ENCODE peak calls at places on chromosome 4, in six cellular contexts. H is GM12878, S is fibroblast of pulmonary artery, N is NCI-H1092, V is WTC11, Q is cardiac fibroblast. X is an unnamed sample.

GRCh38 chr4:180398564-180398963 is 1844.6 kb upstream of the TENM3 start:
- DNase-seq in H (no peak), S (no peak), N (no peak), V (no peak), Q (no peak), X (no peak)

GRCh38 chr4:84870398-84871163 is 95.9 kb downstream of the WDFY3 start:
- DNase-seq in H (no peak), S (peak; percentile 82), N (no peak), V (peak; percentile 35), Q (peak; percentile 71), X (no peak)

GRCh38 chr4:95013236-95013635 is 255.5 kb downstream of the BMPR1B start:
- DNase-seq in H (no peak), S (no peak), N (no peak), V (no peak), Q (no peak), X (no peak)

GRCh38 chr4:187493661-187494060 is 501.9 kb upstream of the ZFP42 start:
- DNase-seq in H (no peak), S (no peak), N (no peak), V (no peak), Q (no peak), X (no peak)

GRCh38 chr4:28443786-28444412 is 1583.3 kb downstream of the STIM2 start:
- DNase-seq in H (no peak), S (no peak), N (no peak), V (peak; percentile 52), Q (peak; percentile 28), X (no peak)

GRCh38 chr4:86449746-86450145 is 89.9 kb upstream of the MAPK10 start:
- DNase-seq in H (no peak), S (no peak), N (no peak), V (no peak), Q (no peak), X (no peak)

GRCh38 chr4:41060352-41061318 is 153.7 kb downstream of the APBB2 start:
- DNase-seq in H (no peak), S (no peak), N (no peak), V (no peak), Q (peak; percentile 28), X (no peak)

GRCh38 chr4:81769244-81769643 is 297.5 kb upstream of the RASGEF1B start:
- DNase-seq in H (no peak), S (no peak), N (no peak), V (no peak), Q (no peak), X (no peak)

GRCh38 chr4:152591361-152591760 is 55.5 kb upstream of the FBXW7 start:
- DNase-seq in H (no peak), S (peak; percentile 33), N (peak; percentile 29), V (peak; percentile 83), Q (peak; percentile 14), X (peak; percentile 64)